ENCODE peak calls at places on chromosomes 2 and 18, in eight cellular contexts. J, C, K, A, U, I, Y and M are unnamed samples.

GRCh38 chr2:222305510-222306392 is 7.0 kb upstream of the PAX3 start:
- DNase-seq in K (no peak), C (no peak), I (no peak), Y (no peak), J (peak; percentile 81), U (no peak), A (no peak), M (no peak)

GRCh38 chr2:101847661-101848339 is 144.0 kb upstream of the IL1R2 start:
- DNase-seq in A (no peak), J (no peak), Y (no peak), C (no peak), K (no peak), I (no peak), U (no peak), M (no peak)

GRCh38 chr2:30231726-30232026 is 342 bp downstream of the LBH start:
- DNase-seq in U (no peak), K (no peak), I (no peak), A (no peak), Y (no peak), C (peak; percentile 87), J (no peak), M (no peak)

GRCh38 chr2:144683063-144683740 is 163.3 kb upstream of the ZEB2 start:
- DNase-seq in I (no peak), Y (no peak), K (no peak), U (no peak), C (no peak), A (no peak), J (no peak), M (no peak)

GRCh38 chr2:2728635-2729034 is 397.6 kb upstream of the MYT1L start:
- DNase-seq in A (no peak), Y (no peak), U (no peak), K (no peak), I (no peak), C (no peak), J (no peak), M (no peak)

GRCh38 chr18:36419913-36420531 is 122.5 kb downstream of the FHOD3 start:
- DNase-seq in I (no peak), C (no peak), J (no peak), Y (no peak), U (no peak), A (no peak), K (no peak), M (no peak)

GRCh38 chr2:240881913-240882312 is 13.3 kb downstream of the AGXT start:
- DNase-seq in A (no peak), I (no peak), Y (no peak), K (no peak), U (no peak), J (no peak), C (no peak), M (no peak)

GRCh38 chr2:136448435-136448834 is 316.9 kb upstream of the THSD7B start:
- DNase-seq in Y (no peak), J (no peak), K (no peak), I (no peak), U (no peak), A (no peak), C (no peak), M (no peak)

GRCh38 chr2:58812766-58813344 is 571.7 kb upstream of the FANCL start:
- DNase-seq in U (no peak), Y (no peak), K (no peak), C (no peak), J (no peak), A (no peak), I (no peak), M (no peak)

GRCh38 chr2:27306136-27306535 is 2.1 kb downstream of the UCN start:
- DNase-seq in C (no peak), Y (no peak), U (peak; percentile 78), K (no peak), J (no peak), A (no peak), I (no peak), M (no peak)

GRCh38 chr2:216551234-216551633 is 52.6 kb downstream of the RPL37A start:
- DNase-seq in Y (no peak), K (no peak), A (no peak), U (no peak), J (no peak), I (no peak), C (no peak), M (no peak)

GRCh38 chr2:84888401-84889276 is 7.8 kb upstream of the TRABD2A start:
- DNase-seq in A (no peak), I (no peak), Y (no peak), C (no peak), K (no peak), U (no peak), J (no peak), M (peak; percentile 48)

GRCh38 chr2:182668671-182669070 is 47.4 kb upstream of the DNAJC10 start:
- DNase-seq in J (no peak), A (no peak), U (no peak), K (no peak), Y (no peak), I (no peak), C (no peak), M (peak; percentile 31)

GRCh38 chr2:3386448-3386958 is 7.0 kb downstream of the TRAPPC12 start:
- DNase-seq in Y (no peak), U (no peak), C (no peak), A (no peak), J (no peak), K (no peak), I (no peak), M (no peak)

GRCh38 chr2:85642725-85643124 is 25.3 kb downstream of the SFTPB start:
- DNase-seq in I (no peak), C (no peak), Y (no peak), K (no peak), J (peak; percentile 21), U (no peak), A (no peak), M (no peak)

GRCh38 chr2:174059875-174060226 is 94.7 kb upstream of the SP3 start:
- DNase-seq in U (no peak), A (no peak), C (no peak), J (no peak), Y (no peak), I (no peak), K (no peak), M (no peak)

GRCh38 chr2:205714058-205714776 is 31.9 kb downstream of the NRP2 start:
- DNase-seq in C (no peak), Y (no peak), U (no peak), I (no peak), J (no peak), A (no peak), K (no peak), M (no peak)

GRCh38 chr2:205712508-205712907 is 30.2 kb downstream of the NRP2 start:
- DNase-seq in U (no peak), J (no peak), I (no peak), C (no peak), K (no peak), Y (no peak), A (no peak), M (no peak)

GRCh38 chr2:205716126-205716525 is 33.8 kb downstream of the NRP2 start:
- DNase-seq in U (no peak), C (peak; percentile 37), J (no peak), I (no peak), K (no peak), A (no peak), Y (no peak), M (no peak)

GRCh38 chr2:205714789-205715411 is 32.6 kb downstream of the NRP2 start:
- DNase-seq in I (no peak), K (no peak), A (no peak), U (no peak), J (no peak), C (no peak), Y (no peak), M (no peak)

GRCh38 chr2:205712983-205713531 is 30.8 kb downstream of the NRP2 start:
- DNase-seq in Y (no peak), K (no peak), I (no peak), U (no peak), J (no peak), C (no peak), A (no peak), M (no peak)
- H3K4me1 ChIP-seq in Y (peaks cover 43% of the 10 kb centered on the region), K (peaks cover 6% of the 10 kb centered on the region), I (peaks cover 18% of the 10 kb centered on the region), U (peaks cover 2% of the 10 kb centered on the region), J (peaks cover 9% of the 10 kb centered on the region), C (peaks cover 87% of the 10 kb centered on the region), A (no peaks in the 10 kb centered on the region), M (peaks cover 18% of the 10 kb centered on the region)

GRCh38 chr2:75140288-75140687 is 59.0 kb downstream of the TACR1 start:
- DNase-seq in Y (no peak), C (no peak), K (no peak), A (no peak), U (no peak), I (no peak), J (no peak), M (no peak)
- H3K4me3 ChIP-seq in Y (no peak overlapping the region), C (no peak overlapping the region), K (no peak overlapping the region), A (no peak overlapping the region), U (no peak overlapping the region), I (no peak overlapping the region), J (no peak overlapping the region), M (no peak overlapping the region)

GRCh38 chr2:9778471-9779402 is 64.5 kb upstream of the TAF1B start:
- DNase-seq in A (no peak), C (no peak), I (no peak), U (peak; percentile 46), J (peak; percentile 65), K (no peak), Y (no peak), M (no peak)
- H3K27ac ChIP-seq in A (no peak overlapping the region), C (no peak overlapping the region), I (no peak overlapping the region), U (no peak overlapping the region), J (peak overlapping the region; percentile 19), K (no peak overlapping the region), Y (no peak overlapping the region), M (no peak overlapping the region)

DNA sequence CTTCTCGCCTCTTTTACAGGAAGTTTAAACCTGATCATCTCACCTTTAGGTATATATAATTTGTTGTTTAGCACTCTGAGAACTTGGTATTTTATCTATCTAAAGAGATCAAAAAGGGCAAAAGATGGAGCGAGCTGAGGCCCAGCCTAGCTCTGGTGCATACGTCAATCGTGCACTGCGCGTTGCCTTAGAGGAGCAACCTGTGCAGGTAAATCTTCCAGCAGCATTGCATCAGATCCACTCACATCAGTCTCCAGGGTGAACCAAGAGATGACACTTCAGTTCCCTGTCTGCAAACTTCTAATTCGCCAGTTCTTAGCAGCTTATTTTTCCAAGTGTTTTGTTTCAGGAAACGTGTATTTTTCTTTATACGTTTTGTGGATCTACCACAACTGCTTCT is 15.3 kb downstream of the BCL11A start:
- DNase-seq in A (no peak), U (no peak), J (no peak), K (no peak), Y (no peak), C (no peak), I (no peak), M (no peak)
- H3K4me1 ChIP-seq in A (no peaks in the 10 kb centered on the region), U (no peaks in the 10 kb centered on the region), J (peaks cover 83% of the 10 kb centered on the region), K (no peaks in the 10 kb centered on the region), Y (peaks cover 20% of the 10 kb centered on the region), C (no peaks in the 10 kb centered on the region), I (no peaks in the 10 kb centered on the region), M (no peaks in the 10 kb centered on the region)